ENCODE peak calls at places on chromosomes 1 and 21, in four cellular contexts. K, S, C and H are unnamed samples.

GRCh38 chr1:24853656-24854055 is 76.4 kb downstream of the RUNX3 start:
- DNase-seq in K (no peak), S (no peak), C (no peak), H (no peak)

GRCh38 chr21:45356653-45357435 is 48.1 kb upstream of the COL18A1 start:
- DNase-seq in K (no peak), S (no peak), C (no peak), H (no peak)

GRCh38 chr21:36589352-36589971 is 109.5 kb upstream of the SIM2 start:
- DNase-seq in K (no peak), S (no peak), C (peak; percentile 43), H (no peak)

GRCh38 chr1:201584510-201584991 is 45.6 kb downstream of the NAV1 start:
- DNase-seq in K (no peak), S (no peak), C (no peak), H (no peak)

GRCh38 chr1:13582713-13583443 is 754 bp upstream of the PDPN start:
- DNase-seq in K (no peak), S (no peak), C (no peak), H (no peak)

GRCh38 chr1:152398812-152399698 is 15.0 kb downstream of the CRNN start:
- DNase-seq in K (no peak), S (peak; percentile 7), C (no peak), H (no peak)

GRCh38 chr21:46180079-46180722 is 4.1 kb downstream of the SPATC1L start:
- DNase-seq in K (no peak), S (no peak), C (no peak), H (no peak)

GRCh38 chr21:34886554-34887385 is 162.3 kb downstream of the RUNX1 start:
- DNase-seq in K (no peak), S (no peak), C (peak; percentile 44), H (peak; percentile 24)

GRCh38 chr1:94924967-94925366 is 1.9 kb downstream of the CNN3 start:
- DNase-seq in K (no peak), S (no peak), C (no peak), H (no peak)

GRCh38 chr1:222757673-222758268 is 20.8 kb downstream of the FAM177B start:
- DNase-seq in K (no peak), S (no peak), C (no peak), H (no peak)

GRCh38 chr1:20446796-20447195 is 39.2 kb downstream of the CAMK2N1 start:
- DNase-seq in K (no peak), S (no peak), C (no peak), H (no peak)

GRCh38 chr1:41752514-41753170 is 166.1 kb downstream of the HIVEP3 start:
- DNase-seq in K (no peak), S (no peak), C (no peak), H (no peak)